ENCODE peak calls at places on chromosomes 4 and X, in nine cellular contexts. E is AG04449, T is endothelial cell, Q is GM12865, M is AG09319, D is fibroblast of the aortic adventitia, W is PC-3, C is nephron progenitor cell, O is choroid plexus epithelial cell. P is an unnamed sample.

GRCh38 chrX:104343408-104344129 is 88.8 kb upstream of the ESX1 start:
- DNase-seq in E (no peak), T (peak), Q (peak), M (peak), D (peak), W (peak), C (peak), O (peak), P (peak)

GRCh38 chrX:154731881-154732280 is 19.0 kb downstream of the GAB3 start:
- DNase-seq in E (no peak), T (no peak), Q (no peak), M (no peak), D (no peak), W (peak), C (no peak), O (peak), P (no peak)

GRCh38 chr4:163568835-163569234 is 74.3 kb downstream of the TMA16 start:
- DNase-seq in E (no peak), T (no peak), Q (no peak), M (no peak), D (no peak), W (no peak), C (no peak), O (no peak), P (no peak)

GRCh38 chr4:119103263-119103662 is 32.4 kb upstream of the MYOZ2 start:
- DNase-seq in E (peak), T (peak), Q (no peak), M (peak), D (peak), W (peak), C (no peak), O (peak), P (no peak)

GRCh38 chr4:28149762-28150161 is 1289.1 kb downstream of the STIM2 start:
- DNase-seq in E (no peak), T (no peak), Q (no peak), M (no peak), D (no peak), W (no peak), C (no peak), O (no peak), P (no peak)

GRCh38 chr4:141713771-141714445 is 77.5 kb downstream of the IL15 start:
- DNase-seq in E (no peak), T (no peak), Q (no peak), M (no peak), D (peak), W (peak), C (no peak), O (peak), P (no peak)

GRCh38 chrX:14015941-14016340 is 13.8 kb downstream of the GEMIN8 start:
- DNase-seq in E (no peak), T (no peak), Q (no peak), M (no peak), D (peak), W (no peak), C (no peak), O (peak), P (no peak)

GRCh38 chrX:54166915-54167314 is 16.1 kb downstream of the FAM120C start:
- DNase-seq in E (no peak), T (no peak), Q (no peak), M (no peak), D (peak), W (no peak), C (no peak), O (peak), P (no peak)

GRCh38 chrX:118973389-118974087 is 880 bp upstream of the LONRF3 start:
- DNase-seq in E (no peak), T (no peak), Q (no peak), M (no peak), D (no peak), W (peak), C (peak), O (no peak), P (no peak)

GRCh38 chrX:133294126-133294525 is 76.0 kb upstream of the TFDP3 start:
- DNase-seq in E (no peak), T (no peak), Q (no peak), M (no peak), D (peak), W (no peak), C (no peak), O (peak), P (no peak)

GRCh38 chr4:55949480-55949802 is 696 bp downstream of the CEP135 start:
- DNase-seq in E (no peak), T (no peak), Q (no peak), M (no peak), D (no peak), W (no peak), C (no peak), O (no peak), P (no peak)

GRCh38 chr4:84648863-84649647 is 66.1 kb downstream of the CDS1 start:
- DNase-seq in E (no peak), T (no peak), Q (no peak), M (no peak), D (no peak), W (peak), C (no peak), O (no peak), P (no peak)

GRCh38 chr4:121155893-121156292 is 8.2 kb downstream of the TNIP3 start:
- DNase-seq in E (peak), T (no peak), Q (no peak), M (peak), D (peak), W (peak), C (no peak), O (peak), P (no peak)

GRCh38 chrX:120791013-120791643 is 84.5 kb downstream of the CT47B1 start:
- DNase-seq in E (no peak), T (no peak), Q (peak), M (peak), D (peak), W (peak), C (no peak), O (peak), P (no peak)

GRCh38 chr4:71300964-71301363 is 37.9 kb upstream of the SLC4A4 start:
- DNase-seq in E (no peak), T (no peak), Q (no peak), M (no peak), D (no peak), W (no peak), C (no peak), O (no peak), P (no peak)

GRCh38 chrX:116862340-116862739 is 399.6 kb upstream of the CT83 start:
- DNase-seq in E (no peak), T (no peak), Q (no peak), M (no peak), D (no peak), W (no peak), C (no peak), O (no peak), P (no peak)

GRCh38 chrX:55815546-55815945 is 98.0 kb downstream of the RRAGB start:
- DNase-seq in E (no peak), T (no peak), Q (no peak), M (no peak), D (no peak), W (no peak), C (no peak), O (no peak), P (no peak)

GRCh38 chrX:97050413-97050812 is 166.7 kb downstream of the RPA4 start:
- DNase-seq in E (no peak), T (no peak), Q (no peak), M (no peak), D (peak), W (no peak), C (no peak), O (no peak), P (no peak)

GRCh38 chrX:27890611-27891010 is 82.8 kb downstream of the MAGEB10 start:
- DNase-seq in E (no peak), T (no peak), Q (no peak), M (no peak), D (peak), W (peak), C (no peak), O (peak), P (no peak)

GRCh38 chr4:128635141-128635911 is 174.2 kb upstream of the JADE1 start:
- DNase-seq in E (no peak), T (no peak), Q (no peak), M (no peak), D (peak), W (no peak), C (no peak), O (peak), P (no peak)

GRCh38 chr4:43843501-43843900 is 605.1 kb downstream of the KCTD8 start:
- DNase-seq in E (no peak), T (no peak), Q (no peak), M (no peak), D (no peak), W (peak), C (no peak), O (peak), P (no peak)
- TF ChIP-seq CTCF in E (no peak), T (no peak), Q (no peak), M (no peak), D (no peak), W (peak), C (no peak), O (peak), P (no peak)

GRCh38 chrX:72131317-72132294 is at the start of gene RTL5:
- DNase-seq in E (peak), T (peak), Q (peak), M (peak), D (peak), W (peak), C (peak), O (peak), P (peak)
- TF ChIP-seq CTCF in E (peak), T (no peak), Q (no peak), M (no peak), D (no peak), W (no peak), C (no peak), O (no peak), P (no peak)

GRCh38 chr4:3868841-3869572 is 102.8 kb downstream of the ADRA2C start:
- DNase-seq in E (no peak), T (no peak), Q (no peak), M (no peak), D (no peak), W (no peak), C (no peak), O (no peak), P (no peak)
- TF ChIP-seq CTCF in E (no peak), T (no peak), Q (no peak), M (no peak), D (no peak), W (no peak), C (no peak), O (no peak), P (no peak)

GRCh38 chr4:98786866-98787265 is 128.5 kb upstream of the TSPAN5 start:
- DNase-seq in E (no peak), T (no peak), Q (no peak), M (no peak), D (peak), W (no peak), C (no peak), O (peak), P (no peak)
- TF ChIP-seq CTCF in E (peak), T (no peak), Q (no peak), M (peak), D (peak), W (peak), C (no peak), O (peak), P (no peak)

DNA sequence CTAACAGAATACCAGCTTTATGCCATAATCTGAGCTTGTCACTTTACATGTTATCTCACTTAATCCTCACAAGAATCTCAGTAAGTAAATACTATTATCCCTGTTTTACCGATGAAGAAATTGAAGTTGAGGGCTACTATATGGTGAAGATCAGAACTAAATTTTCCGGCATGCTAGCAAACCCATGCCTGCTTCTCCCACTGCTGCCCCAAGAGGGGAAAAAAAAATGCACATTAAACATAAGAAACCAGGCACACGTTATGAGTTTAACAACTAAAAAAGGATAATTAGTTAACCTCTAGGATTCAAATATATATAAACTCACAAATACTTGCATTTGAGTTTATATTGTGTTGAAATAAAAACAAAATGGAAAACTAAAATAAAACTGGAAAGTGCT is 10.8 kb downstream of the SLC10A7 start:
- DNase-seq in E (no peak), T (no peak), Q (no peak), M (no peak), D (no peak), W (no peak), C (no peak), O (no peak), P (no peak)
- TF ChIP-seq CTCF in E (no peak), T (no peak), Q (no peak), M (no peak), D (peak), W (peak), C (peak), O (peak), P (no peak)

DNA sequence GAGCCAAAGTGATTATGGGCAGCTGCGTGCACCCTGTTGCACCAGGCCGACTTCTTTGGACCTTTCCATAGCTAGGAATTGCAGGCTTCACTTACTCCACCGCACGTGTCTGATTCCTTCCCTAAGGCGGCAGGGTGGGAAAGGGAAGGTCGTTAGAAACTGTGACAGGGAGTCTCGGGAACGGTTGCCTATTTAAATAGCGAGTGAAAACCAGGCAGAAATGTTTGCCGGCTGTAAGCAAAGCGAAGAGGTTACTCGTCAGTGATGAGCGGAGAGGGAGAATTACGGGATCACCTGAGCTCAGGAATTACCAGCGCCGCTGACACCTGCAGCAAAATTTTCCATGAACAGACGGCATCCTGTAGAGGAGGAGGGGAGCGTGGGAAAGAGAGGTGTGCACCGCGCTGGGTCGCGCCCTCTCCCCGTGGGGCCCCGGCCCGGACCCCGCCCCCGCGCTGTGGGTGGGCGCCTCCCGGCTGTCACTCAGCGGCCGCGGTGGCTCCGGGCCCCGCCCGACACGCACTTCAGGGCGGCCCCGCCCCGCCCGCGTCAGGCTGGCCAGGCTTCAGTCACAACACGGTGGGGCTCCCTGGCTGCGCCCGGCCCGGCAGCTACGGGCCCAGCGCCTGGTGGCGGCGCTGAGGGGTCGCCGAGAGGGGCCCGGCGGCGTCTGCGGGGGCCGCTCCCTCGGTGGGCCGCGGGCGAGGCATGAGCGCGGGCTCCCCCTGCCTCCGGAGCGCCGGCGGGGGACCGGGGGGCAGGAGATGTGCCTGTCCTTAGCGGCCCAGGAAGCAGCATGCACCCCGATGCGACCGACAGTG is at the start of gene SNX25:
- DNase-seq in E (no peak), T (peak), Q (peak), M (no peak), D (peak), W (peak), C (peak), O (peak), P (peak)
- TF ChIP-seq CTCF in E (peak), T (no peak), Q (peak), M (no peak), D (no peak), W (no peak), C (no peak), O (no peak), P (peak)

DNA sequence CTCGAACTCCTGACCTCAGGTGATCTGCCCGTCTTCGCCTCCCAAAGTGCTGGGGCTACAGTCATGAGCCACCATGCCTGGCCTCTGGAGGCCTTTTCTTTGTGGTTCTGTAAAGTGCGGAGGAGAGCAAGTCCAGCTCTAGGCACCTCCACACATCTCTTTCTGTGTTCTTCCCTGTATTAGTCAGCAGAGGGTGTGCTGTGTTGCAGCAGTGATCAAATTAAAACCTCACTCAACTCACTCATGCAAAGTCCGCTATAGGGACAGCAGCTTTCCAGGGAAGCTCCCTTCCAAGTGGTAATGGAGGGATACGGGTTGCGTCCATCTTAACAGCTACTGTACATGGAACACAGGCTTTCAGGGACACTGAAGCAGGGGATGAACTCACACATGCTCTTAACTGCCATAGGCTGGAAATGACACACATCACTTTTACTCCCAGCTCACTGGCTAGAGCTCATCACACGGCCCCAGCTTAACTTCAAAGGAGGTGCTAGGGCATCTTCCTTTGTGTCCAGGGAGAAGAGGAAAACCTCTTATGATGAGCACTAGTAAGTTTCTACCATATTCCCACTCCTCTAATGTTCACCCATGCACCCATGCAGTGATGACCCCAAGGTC is 36.0 kb upstream of the CCNG2 start:
- DNase-seq in E (no peak), T (no peak), Q (peak), M (no peak), D (no peak), W (peak), C (no peak), O (peak), P (no peak)
- TF ChIP-seq CTCF in E (no peak), T (no peak), Q (peak), M (no peak), D (no peak), W (no peak), C (no peak), O (peak), P (peak)

DNA sequence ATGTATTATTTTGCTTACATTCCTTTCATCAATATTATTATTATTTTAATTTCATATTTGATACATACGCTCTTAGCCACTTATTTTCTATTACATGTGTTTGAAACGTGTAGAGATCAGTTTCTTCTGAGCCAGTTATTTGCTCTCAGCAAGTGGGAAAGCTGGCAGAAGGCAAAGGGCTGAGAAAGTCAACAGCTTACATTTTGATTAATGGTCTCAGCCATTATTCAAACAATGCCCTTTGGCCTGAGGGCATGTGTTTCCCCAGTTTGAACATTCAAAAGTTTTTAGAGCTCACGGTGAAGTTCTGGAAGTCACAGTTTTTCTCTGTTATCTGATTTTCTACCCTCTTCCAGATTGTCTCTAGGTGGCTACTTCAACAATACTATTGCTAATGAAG is 591.8 kb upstream of the CPEB2 start:
- DNase-seq in E (no peak), T (no peak), Q (no peak), M (no peak), D (no peak), W (no peak), C (peak), O (no peak), P (no peak)
- TF ChIP-seq CTCF in E (no peak), T (no peak), Q (no peak), M (no peak), D (no peak), W (no peak), C (no peak), O (no peak), P (no peak)